ENCODE peak calls at places on chromosomes 2 and 18, in nine cellular contexts. O is KBM-7, Y is kidney epithelial cell, P is T-helper 2 cell, Q is fibroblast of mammary gland, V is HCT116, W is glutamatergic neuron, T is Kasumi-1, E is Caco-2. R is an unnamed sample.

GRCh38 chr2:44655401-44655864 is 286.1 kb upstream of the SIX3 start:
- DNase-seq in O (no peak), P (no peak), W (no peak), V (no peak), T (no peak), Q (no peak), E (peak), Y (no peak), R (no peak)

GRCh38 chr18:55795101-55795669 is 207.2 kb upstream of the TCF4 start:
- DNase-seq in T (no peak), O (no peak), Y (no peak), Q (no peak), V (no peak), P (no peak), W (no peak), E (no peak), R (no peak)

GRCh38 chr2:131039908-131040660 is 53.2 kb downstream of the FAM168B start:
- DNase-seq in W (no peak), O (no peak), V (no peak), E (no peak), Y (no peak), Q (peak), T (no peak), P (no peak), R (no peak)

GRCh38 chr18:78991446-78991845 is 11.8 kb downstream of the SALL3 start:
- DNase-seq in Y (no peak), P (no peak), V (no peak), O (no peak), E (no peak), Q (no peak), W (no peak), T (no peak), R (no peak)

GRCh38 chr2:203763425-203764272 is 57.2 kb downstream of the CD28 start:
- DNase-seq in P (no peak), V (no peak), Q (no peak), E (no peak), T (no peak), W (no peak), Y (no peak), O (no peak), R (no peak)

GRCh38 chr2:27143285-27143684 is 4.1 kb upstream of the PRR30 start:
- DNase-seq in Y (no peak), W (no peak), V (no peak), O (no peak), Q (no peak), T (no peak), P (no peak), E (no peak), R (no peak)

GRCh38 chr2:229748950-229749349 is 34.6 kb upstream of the DNER start:
- DNase-seq in Y (no peak), T (no peak), Q (no peak), O (no peak), W (no peak), E (no peak), V (no peak), P (no peak), R (no peak)

GRCh38 chr2:176565641-176566323 is 296.5 kb downstream of the MTX2 start:
- DNase-seq in T (no peak), Y (no peak), P (no peak), E (no peak), V (no peak), Q (peak), O (no peak), W (no peak), R (no peak)

GRCh38 chr18:13909541-13909940 is 5.8 kb downstream of the MC2R start:
- DNase-seq in E (no peak), P (no peak), O (no peak), Q (no peak), V (no peak), Y (no peak), T (no peak), W (no peak), R (no peak)

GRCh38 chr2:96888082-96889011 is 18.5 kb upstream of the SEMA4C start:
- DNase-seq in W (no peak), E (peak), Q (no peak), V (no peak), T (no peak), O (no peak), P (no peak), Y (no peak), R (no peak)

GRCh38 chr18:62187543-62188378 is 706 bp downstream of the RELCH start:
- DNase-seq in E (peak), P (peak), T (peak), W (peak), O (peak), Q (peak), V (no peak), Y (no peak), R (no peak)

GRCh38 chr2:204452464-204453023 is 92.7 kb upstream of the PARD3B start:
- DNase-seq in Y (peak), W (no peak), Q (peak), E (peak), V (peak), P (no peak), O (no peak), T (no peak), R (no peak)